ENCODE peak calls at places on chromosomes 5 and 9, in five cellular contexts. T is HepG2, K is K562, U is H1, D is GM12878. M is an unnamed sample.

GRCh38 chr5:158463971-158464370 is 605.0 kb upstream of the CLINT1 start:
- DNase-seq in U (no peak), T (peak; percentile 39), K (no peak), D (no peak), M (no peak)

GRCh38 chr5:79983618-79984017 is 7.4 kb downstream of the MTX3 start:
- DNase-seq in K (no peak), T (no peak), U (no peak), D (no peak), M (no peak)

GRCh38 chr9:96100385-96100978 is 201.5 kb downstream of the HSD17B3 start:
- DNase-seq in D (no peak), K (no peak), T (no peak), U (no peak), M (no peak)

GRCh38 chr9:87255437-87256155 is 242.1 kb upstream of the DAPK1 start:
- DNase-seq in U (no peak), T (no peak), K (no peak), D (no peak), M (no peak)

GRCh38 chr5:39072915-39073758 is 1.1 kb downstream of the RICTOR start:
- DNase-seq in T (peak; percentile 66), U (no peak), K (peak; percentile 50), D (peak; percentile 38), M (no peak)

GRCh38 chr9:89720721-89721660 is 116.2 kb downstream of the GADD45G start:
- DNase-seq in U (no peak), T (no peak), K (no peak), D (no peak), M (no peak)

GRCh38 chr9:113436753-113437515 is 26.4 kb downstream of the C9orf43 start:
- DNase-seq in U (no peak), T (no peak), D (no peak), K (peak; percentile 19), M (no peak)

GRCh38 chr5:95392593-95393182 is 1.5 kb downstream of the FAM81B start:
- DNase-seq in D (no peak), T (peak; percentile 7), K (peak; percentile 14), U (no peak), M (no peak)

GRCh38 chr5:161286066-161286655 is 260.4 kb downstream of the GABRB2 start:
- DNase-seq in K (no peak), U (no peak), T (no peak), D (no peak), M (no peak)

GRCh38 chr5:95712347-95712958 is 18.7 kb upstream of the RHOBTB3 start:
- DNase-seq in T (no peak), K (peak; percentile 86), U (no peak), D (no peak), M (peak; percentile 97)

GRCh38 chr5:109852371-109853160 is 162.8 kb downstream of the MAN2A1 start:
- DNase-seq in T (no peak), D (no peak), U (no peak), K (no peak), M (no peak)

GRCh38 chr5:150000990-150001659 is 586 bp downstream of the HMGXB3 start:
- DNase-seq in U (no peak), T (no peak), K (peak; percentile 67), D (no peak), M (no peak)

GRCh38 chr9:138011951-138012500 is 134.4 kb downstream of the CACNA1B start:
- DNase-seq in K (peak; percentile 1), U (no peak), D (no peak), T (no peak), M (no peak)

GRCh38 chr5:14123974-14124482 is 19.1 kb upstream of the TRIO start:
- DNase-seq in D (no peak), K (no peak), T (no peak), U (no peak), M (no peak)

GRCh38 chr5:142716963-142717362 is 31.1 kb upstream of the FGF1 start:
- DNase-seq in D (no peak), K (no peak), T (peak; percentile 54), U (no peak), M (peak; percentile 47)

GRCh38 chr5:178651046-178651810 is 24.4 kb upstream of the CLK4 start:
- DNase-seq in U (no peak), K (no peak), T (no peak), D (no peak), M (no peak)

GRCh38 chr5:93724791-93725190 is 16.6 kb downstream of the POU5F2 start:
- DNase-seq in D (no peak), K (no peak), T (no peak), U (no peak), M (no peak)

GRCh38 chr5:11525020-11525419 is 379.2 kb downstream of the CTNND2 start:
- DNase-seq in K (no peak), T (no peak), D (no peak), U (peak; percentile 10), M (no peak)

GRCh38 chr5:64594601-64595518 is 89.0 kb downstream of the RGS7BP start:
- DNase-seq in T (no peak), K (no peak), D (no peak), U (no peak), M (no peak)

GRCh38 chr5:1431021-1431811 is 14.0 kb downstream of the SLC6A3 start:
- DNase-seq in D (no peak), T (no peak), K (no peak), U (no peak), M (no peak)

GRCh38 chr9:128702445-128702948 is at the start of gene PKN3:
- DNase-seq in K (peak; percentile 91), D (no peak), U (peak; percentile 61), T (peak; percentile 74), M (peak; percentile 69)

GRCh38 chr5:65034029-65034781 is 265.5 kb downstream of the CWC27 start:
- DNase-seq in K (no peak), D (no peak), U (no peak), T (peak; percentile 22), M (no peak)

GRCh38 chr5:147223951-147224791 is 10.7 kb upstream of the STK32A start:
- DNase-seq in T (peak; percentile 8), D (no peak), U (no peak), K (no peak), M (peak; percentile 36)

GRCh38 chr5:142839711-142840441 is 69.7 kb downstream of the ARHGAP26 start:
- DNase-seq in T (no peak), D (no peak), K (no peak), U (no peak), M (no peak)

GRCh38 chr9:120730661-120731514 is 16.6 kb upstream of the MEGF9 start:
- DNase-seq in T (peak; percentile 91), K (no peak), D (no peak), U (no peak), M (no peak)

GRCh38 chr9:32706004-32706749 is 70.7 kb upstream of the TAF1L start:
- DNase-seq in U (no peak), K (no peak), T (no peak), D (no peak), M (no peak)

GRCh38 chr9:68492801-68493200 is 47.9 kb downstream of the TMEM252 start:
- DNase-seq in U (no peak), K (no peak), D (no peak), T (no peak), M (no peak)

GRCh38 chr9:133472277-133472645 is 6.6 kb downstream of the SLC2A6 start:
- DNase-seq in T (no peak), K (no peak), U (no peak), D (no peak), M (no peak)
- TF ChIP-seq ZNF274 in T (no peak), K (no peak), U (no peak), D (no peak), M (no peak)

GRCh38 chr5:35083150-35083549 is 35.4 kb upstream of the AGXT2 start:
- DNase-seq in U (no peak), D (no peak), T (no peak), K (no peak), M (no peak)
- H2AFZ ChIP-seq in U (no peak overlapping the region), D (no peak overlapping the region), T (no peak overlapping the region), K (no peak overlapping the region), M (no peak overlapping the region)

GRCh38 chr5:132416306-132417009 is 46.9 kb downstream of the SLC22A5 start:
- DNase-seq in D (no peak), T (no peak), U (no peak), K (no peak), M (no peak)

GRCh38 chr5:132413567-132413966 is 44.1 kb downstream of the SLC22A5 start:
- DNase-seq in K (no peak), T (no peak), U (no peak), D (no peak), M (no peak)

GRCh38 chr5:132417461-132417860 is 48.0 kb downstream of the SLC22A5 start:
- DNase-seq in K (no peak), U (no peak), D (no peak), T (no peak), M (no peak)

GRCh38 chr5:132417010-132417439 is 47.5 kb downstream of the SLC22A5 start:
- DNase-seq in K (no peak), D (no peak), T (no peak), U (no peak), M (no peak)

DNA sequence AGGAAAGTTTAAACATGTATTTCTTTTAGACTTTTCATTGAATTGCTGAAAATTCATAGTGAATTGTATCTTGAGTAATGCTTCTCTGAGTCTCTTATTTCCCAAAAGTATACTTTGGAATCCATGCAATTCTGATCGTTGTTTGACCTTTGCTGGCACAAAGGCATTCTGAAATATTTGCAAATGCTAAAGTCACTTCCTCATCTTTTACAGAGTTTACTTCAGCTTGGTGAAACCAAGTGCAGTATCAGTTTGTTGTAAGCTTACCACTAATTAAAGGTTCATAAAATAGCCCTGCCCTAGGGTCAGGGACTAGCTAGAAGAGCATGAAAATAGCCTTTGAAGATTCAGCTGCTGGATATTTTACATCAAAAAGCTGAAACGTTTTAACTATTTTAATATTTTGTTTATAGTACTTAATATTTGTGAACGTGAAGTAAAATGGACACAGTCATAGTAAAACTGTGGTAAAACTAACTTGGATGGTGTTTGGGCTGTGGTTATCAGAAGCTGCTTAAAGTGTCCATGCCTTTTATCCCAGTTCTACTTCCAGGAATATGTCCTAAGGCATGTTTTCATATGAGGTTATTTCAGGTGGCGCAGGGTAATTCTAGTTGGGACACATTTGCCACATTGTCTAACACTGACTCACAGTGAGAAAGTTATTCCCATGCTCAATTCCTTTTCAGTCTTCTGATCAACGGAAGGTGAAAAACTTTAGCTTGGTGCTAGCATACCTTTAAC is 45.3 kb downstream of the SLC22A5 start:
- DNase-seq in T (peak; percentile 53), U (no peak), K (no peak), D (no peak), M (peak; percentile 67)
- TF ChIP-seq ZNF274 in T (no peak), U (no peak), K (no peak), D (no peak), M (no peak)

DNA sequence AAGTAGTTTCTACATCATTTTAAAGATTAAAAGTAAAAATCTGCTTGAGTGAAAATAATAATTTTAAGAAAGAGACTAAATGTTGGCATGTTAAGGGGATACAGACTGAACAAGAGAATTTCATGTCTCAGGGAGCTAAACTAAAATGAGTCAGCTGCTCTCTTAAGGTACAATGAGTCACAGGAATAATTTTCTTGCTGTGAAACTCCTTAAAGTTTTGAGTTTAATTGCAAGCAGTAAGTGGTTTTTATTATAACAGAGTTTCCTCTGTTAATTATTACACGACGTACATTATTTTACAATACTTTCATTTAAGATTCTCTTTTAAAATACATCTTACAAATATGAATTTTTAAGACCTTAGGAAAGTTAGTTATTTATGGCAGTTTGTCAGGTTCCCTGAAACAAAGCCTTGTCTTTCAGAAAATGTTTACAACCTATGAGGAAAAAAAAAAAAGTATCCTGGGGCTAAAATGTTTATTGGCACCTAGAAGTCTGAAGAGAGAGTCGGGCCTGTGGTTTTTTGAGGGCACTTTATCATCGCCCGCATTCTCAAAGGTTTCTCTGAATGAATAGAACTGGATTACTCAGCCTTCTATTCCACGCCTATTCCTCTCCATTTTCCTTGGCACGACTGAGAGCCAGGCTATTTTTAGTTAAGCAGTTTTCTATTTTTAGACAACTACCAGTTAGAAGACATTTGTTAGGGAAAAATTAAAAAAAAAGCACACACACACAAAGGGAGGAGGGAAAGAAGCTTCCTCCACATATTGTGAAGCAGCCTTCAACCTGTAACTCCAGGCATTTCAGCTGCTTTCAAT is 97.4 kb downstream of the MEF2C start:
- DNase-seq in U (peak; percentile 5), D (peak; percentile 43), T (no peak), K (no peak), M (peak; percentile 96)
- H2AFZ ChIP-seq in U (no peak overlapping the region), D (no peak overlapping the region), T (no peak overlapping the region), K (no peak overlapping the region), M (no peak overlapping the region)